ENCODE peak calls at places on chromosome 9, in four cellular contexts. O is H9, D is neuronal stem cell, Q is mesendoderm. L is an unnamed sample.

GRCh38 chr9:78692871-78693270 is 395.9 kb downstream of the PSAT1 start:
- DNase-seq in O (no peak), Q (peak), D (no peak), L (no peak)

GRCh38 chr9:5062631-5063030 is 77.6 kb downstream of the JAK2 start:
- DNase-seq in D (no peak), Q (no peak), O (no peak), L (no peak)

GRCh38 chr9:120394058-120394669 is 185.8 kb downstream of the CDK5RAP2 start:
- DNase-seq in Q (no peak), O (no peak), D (no peak), L (no peak)

GRCh38 chr9:14343948-14344547 is 30.1 kb upstream of the NFIB start:
- DNase-seq in D (no peak), O (no peak), Q (no peak), L (no peak)

GRCh38 chr9:133692364-133692985 is 45.7 kb downstream of the SARDH start:
- DNase-seq in Q (no peak), D (no peak), O (no peak), L (no peak)

GRCh38 chr9:108080285-108080684 is 590.7 kb upstream of the KLF4 start:
- DNase-seq in O (no peak), D (no peak), Q (no peak), L (no peak)

GRCh38 chr9:421896-422295 is 207.2 kb downstream of the DOCK8 start:
- DNase-seq in O (no peak), D (no peak), Q (no peak), L (no peak)

GRCh38 chr9:133478851-133479711 is at the start of gene SLC2A6:
- DNase-seq in D (peak), O (peak), Q (peak), L (peak)

GRCh38 chr9:134458111-134458845 is 132.0 kb downstream of the RXRA start:
- DNase-seq in O (no peak), D (no peak), Q (no peak), L (no peak)

GRCh38 chr9:130806388-130806716 is 28.7 kb upstream of the ABL1 start:
- DNase-seq in D (no peak), Q (no peak), O (no peak), L (no peak)

GRCh38 chr9:136624184-136624951 is 38.3 kb upstream of the EGFL7 start:
- DNase-seq in Q (no peak), O (no peak), D (no peak), L (no peak)

GRCh38 chr9:130548103-130548502 is 31.3 kb upstream of the FUBP3 start:
- DNase-seq in Q (no peak), D (no peak), O (no peak), L (no peak)

GRCh38 chr9:120344230-120344629 is 235.7 kb downstream of the CDK5RAP2 start:
- DNase-seq in D (no peak), O (no peak), Q (no peak), L (no peak)

GRCh38 chr9:124660341-124660801 is 110.7 kb downstream of the NR6A1 start:
- DNase-seq in D (peak), O (peak), Q (peak), L (no peak)
- H2BK5ac ChIP-seq in D (no peak), O (no peak), Q (no peak), L (peak)

GRCh38 chr9:128550226-128550625 is 2.2 kb upstream of the SPTAN1 start:
- DNase-seq in Q (peak), D (no peak), O (no peak), L (no peak)
- H2BK15ac ChIP-seq in Q (no peak), D (no peak), O (no peak), L (no peak)

GRCh38 chr9:93565089-93565488 is 11.3 kb upstream of the PHF2 start:
- DNase-seq in O (no peak), D (no peak), Q (no peak), L (no peak)

GRCh38 chr9:93560991-93561390 is 15.4 kb upstream of the PHF2 start:
- DNase-seq in D (no peak), O (no peak), Q (no peak), L (no peak)

GRCh38 chr9:93558503-93558902 is 17.9 kb upstream of the PHF2 start:
- DNase-seq in D (no peak), O (no peak), Q (no peak), L (no peak)

GRCh38 chr9:93566408-93567270 is 9.7 kb upstream of the PHF2 start:
- DNase-seq in D (peak), O (peak), Q (peak), L (peak)

GRCh38 chr9:93562157-93562556 is 14.2 kb upstream of the PHF2 start:
- DNase-seq in O (no peak), D (no peak), Q (no peak), L (no peak)
- H2BK5ac ChIP-seq in O (no peak), D (no peak), Q (no peak), L (no peak)

GRCh38 chr9:127930298-127931091 is at the start of gene PIP5KL1:
- DNase-seq in D (peak), O (peak), Q (peak), L (peak)
- H2BK15ac ChIP-seq in D (peak), O (no peak), Q (no peak), L (peak)

DNA sequence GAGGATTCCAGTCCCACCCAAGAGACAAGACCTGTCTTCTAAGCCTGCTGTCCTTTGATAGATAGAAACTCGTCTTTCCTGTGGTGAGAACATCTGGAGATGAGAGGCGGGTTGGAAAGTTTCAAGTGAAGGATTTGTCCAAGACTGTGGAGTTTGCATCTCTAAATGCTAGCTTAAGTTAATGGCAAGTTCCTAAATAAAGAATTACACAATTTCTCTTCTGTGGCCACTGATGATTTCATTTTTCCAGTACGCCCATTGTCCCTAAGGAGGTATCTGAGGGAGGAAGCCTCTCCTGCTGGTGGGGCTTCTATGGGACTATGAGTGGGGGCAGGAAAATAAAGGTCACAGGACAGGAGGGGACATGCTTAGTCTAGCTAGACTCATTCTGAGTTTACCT is 53.7 kb upstream of the TRIM32 start:
- DNase-seq in D (no peak), Q (no peak), O (no peak), L (no peak)
- H2BK5ac ChIP-seq in D (no peak), Q (no peak), O (no peak), L (no peak)

GRCh38 chr9:96160866-96161265 is 141.1 kb downstream of the HSD17B3 start:
- DNase-seq in D (no peak), Q (no peak), O (no peak), L (no peak)

GRCh38 chr9:96160168-96160567 is 141.8 kb downstream of the HSD17B3 start:
- DNase-seq in Q (no peak), D (no peak), O (no peak), L (no peak)

GRCh38 chr9:96158147-96158546 is 143.8 kb downstream of the HSD17B3 start:
- DNase-seq in D (no peak), Q (no peak), O (no peak), L (no peak)

GRCh38 chr9:96158909-96159575 is 142.9 kb downstream of the HSD17B3 start:
- DNase-seq in O (no peak), Q (no peak), D (no peak), L (no peak)

DNA sequence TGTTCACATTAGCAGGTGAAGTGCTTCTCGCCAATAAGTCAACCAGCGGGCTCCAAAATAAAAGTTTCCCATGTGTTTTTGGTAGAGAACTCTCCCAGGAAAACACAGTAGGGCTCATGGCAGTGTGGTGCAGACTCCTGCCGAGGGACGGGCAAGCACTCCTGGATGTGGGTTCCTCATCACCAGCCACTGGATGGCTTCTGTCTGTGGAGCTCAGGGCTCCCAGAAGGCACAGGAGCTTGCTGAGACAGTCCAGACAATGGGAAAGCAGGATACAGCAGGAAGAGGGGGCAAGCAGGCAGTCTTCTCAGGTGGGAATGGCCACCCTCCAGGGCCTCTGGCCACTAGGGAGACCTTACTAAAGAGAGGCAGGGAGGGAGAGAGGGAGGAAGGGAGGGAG is 142.4 kb downstream of the HSD17B3 start:
- DNase-seq in O (no peak), D (no peak), Q (no peak), L (no peak)
- H2BK15ac ChIP-seq in O (no peak), D (no peak), Q (no peak), L (peak)

GRCh38 chr9:113953541-113953940 is 77.4 kb downstream of the ZNF618 start:
- DNase-seq in Q (no peak), O (no peak), D (no peak), L (no peak)
- H2BK5ac ChIP-seq in Q (no peak), O (no peak), D (no peak), L (no peak)

GRCh38 chr9:129221979-129222635 is 44.0 kb upstream of the IER5L start:
- DNase-seq in Q (no peak), D (no peak), O (peak), L (no peak)

GRCh38 chr9:129225201-129225778 is 47.2 kb upstream of the IER5L start:
- DNase-seq in Q (no peak), O (no peak), D (no peak), L (no peak)

GRCh38 chr9:129224618-129225017 is 46.6 kb upstream of the IER5L start:
- DNase-seq in D (no peak), O (no peak), Q (no peak), L (no peak)

GRCh38 chr9:129222691-129223218 is 44.7 kb upstream of the IER5L start:
- DNase-seq in D (no peak), Q (no peak), O (no peak), L (no peak)

DNA sequence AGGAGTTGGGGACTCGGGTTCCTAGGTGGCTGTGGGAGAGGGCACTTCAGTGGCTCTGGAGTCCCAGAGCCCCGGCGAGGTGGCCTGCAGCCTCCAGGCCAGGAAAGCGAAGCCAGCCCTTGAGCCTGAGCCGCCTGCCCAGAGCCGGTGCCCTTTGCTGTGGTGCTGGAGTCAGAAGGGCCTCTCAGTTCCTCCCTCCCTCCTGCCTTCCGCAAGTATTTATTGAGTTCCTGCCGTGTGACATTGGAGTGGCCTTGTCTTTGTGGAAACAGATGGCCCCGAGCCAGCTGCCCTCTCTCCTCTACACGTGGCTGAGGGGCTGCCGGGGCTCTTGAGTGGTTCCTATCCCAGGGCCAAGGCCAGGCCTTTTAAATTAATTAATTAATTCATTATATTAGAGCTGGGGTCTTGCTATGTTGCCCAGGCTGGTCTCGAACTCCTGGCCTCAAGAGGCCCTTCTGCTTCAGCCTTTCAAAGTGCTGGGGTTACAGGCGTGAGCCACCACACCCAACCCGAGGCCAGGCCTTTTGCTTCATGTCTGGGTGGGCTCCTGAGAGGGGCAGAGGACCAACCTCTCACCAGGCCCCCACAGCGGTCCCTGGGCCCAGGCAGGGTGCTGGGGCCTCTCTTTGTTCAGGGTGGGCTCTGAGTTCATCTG is 45.6 kb upstream of the IER5L start:
- DNase-seq in Q (no peak), O (no peak), D (no peak), L (no peak)
- H2BK15ac ChIP-seq in Q (no peak), O (no peak), D (peak), L (no peak)

DNA sequence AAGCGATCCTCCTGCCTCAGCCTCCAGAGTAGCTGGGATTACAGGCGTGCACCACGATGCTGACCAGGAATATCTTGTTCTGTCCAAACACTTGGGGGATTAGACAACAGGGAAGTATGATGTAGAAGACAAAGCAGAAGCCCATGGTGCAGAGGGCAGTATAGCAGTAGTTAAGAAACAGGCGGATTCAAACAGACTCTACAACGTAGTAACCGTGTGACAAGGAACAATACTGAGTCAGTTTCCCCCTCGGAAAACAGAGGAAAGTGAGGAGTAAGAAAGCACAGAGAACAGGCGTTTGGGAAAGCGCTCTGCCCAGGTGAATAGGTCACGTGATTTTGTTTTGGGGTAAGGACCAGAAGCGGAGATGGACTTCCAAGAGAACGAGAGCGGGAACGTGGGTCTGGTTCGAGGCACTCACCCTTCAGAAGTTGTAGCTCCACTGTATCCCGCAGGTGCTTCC is 337 bp downstream of the TRUB2 start:
- DNase-seq in Q (no peak), D (no peak), O (no peak), L (no peak)
- H2BK5ac ChIP-seq in Q (no peak), D (peak), O (no peak), L (peak)

L was measured in H1.